ENCODE peak calls at places on chromosomes 5 and 9, in six cellular contexts. One of them, this sample, is unnamed.

GRCh38 chr5:148248894-148249293 is 10.6 kb downstream of the MARCOL start:
- DNase-seq in MM.1S: no peak
- DNase-seq in GM12878: no peak
- DNase-seq in mammary epithelial cell: peak
- DNase-seq in CD8-positive, alpha-beta T cell: no peak
- DNase-seq in heart right ventricle: no peak
- DNase-seq in this sample: no peak

GRCh38 chr5:93381057-93381456 is 200.0 kb downstream of the NR2F1-AS1 start:
- DNase-seq in MM.1S: no peak
- DNase-seq in GM12878: no peak
- DNase-seq in mammary epithelial cell: no peak
- DNase-seq in CD8-positive, alpha-beta T cell: no peak
- DNase-seq in heart right ventricle: no peak
- DNase-seq in this sample: no peak

GRCh38 chr9:94147776-94148175 is 63.5 kb downstream of the PTPDC1 start:
- DNase-seq in MM.1S: no peak
- DNase-seq in GM12878: no peak
- DNase-seq in mammary epithelial cell: no peak
- DNase-seq in CD8-positive, alpha-beta T cell: no peak
- DNase-seq in heart right ventricle: no peak
- DNase-seq in this sample: no peak

GRCh38 chr9:92724528-92725265 is 39.9 kb downstream of the BICD2 start:
- DNase-seq in MM.1S: no peak
- DNase-seq in GM12878: no peak
- DNase-seq in mammary epithelial cell: no peak
- DNase-seq in CD8-positive, alpha-beta T cell: no peak
- DNase-seq in heart right ventricle: no peak
- DNase-seq in this sample: no peak

GRCh38 chr5:81165493-81166119 is 67.5 kb upstream of the CKMT2 start:
- DNase-seq in MM.1S: peak
- DNase-seq in GM12878: no peak
- DNase-seq in mammary epithelial cell: peak
- DNase-seq in CD8-positive, alpha-beta T cell: peak
- DNase-seq in heart right ventricle: peak
- DNase-seq in this sample: peak

GRCh38 chr5:131848662-131849061 is 51.8 kb upstream of the FNIP1 start:
- DNase-seq in MM.1S: no peak
- DNase-seq in GM12878: no peak
- DNase-seq in mammary epithelial cell: no peak
- DNase-seq in CD8-positive, alpha-beta T cell: no peak
- DNase-seq in heart right ventricle: no peak
- DNase-seq in this sample: no peak

GRCh38 chr5:142826741-142827492 is 56.7 kb downstream of the ARHGAP26 start:
- DNase-seq in MM.1S: no peak
- DNase-seq in GM12878: no peak
- DNase-seq in mammary epithelial cell: peak
- DNase-seq in CD8-positive, alpha-beta T cell: peak
- DNase-seq in heart right ventricle: no peak
- DNase-seq in this sample: peak

GRCh38 chr9:33467526-33467925 is 6.2 kb downstream of the NOL6 start:
- DNase-seq in MM.1S: no peak
- DNase-seq in GM12878: no peak
- DNase-seq in mammary epithelial cell: no peak
- DNase-seq in CD8-positive, alpha-beta T cell: no peak
- DNase-seq in heart right ventricle: no peak
- DNase-seq in this sample: no peak

GRCh38 chr9:13478637-13479036 is 199.1 kb upstream of the MPDZ start:
- DNase-seq in MM.1S: no peak
- DNase-seq in GM12878: no peak
- DNase-seq in mammary epithelial cell: no peak
- DNase-seq in CD8-positive, alpha-beta T cell: no peak
- DNase-seq in heart right ventricle: no peak
- DNase-seq in this sample: no peak

GRCh38 chr5:56981906-56982305 is 30.0 kb upstream of the MIER3 start:
- DNase-seq in MM.1S: no peak
- DNase-seq in GM12878: no peak
- DNase-seq in mammary epithelial cell: no peak
- DNase-seq in CD8-positive, alpha-beta T cell: no peak
- DNase-seq in heart right ventricle: no peak
- DNase-seq in this sample: no peak

GRCh38 chr5:119220576-119221197 is 135.1 kb upstream of the TNFAIP8 start:
- DNase-seq in MM.1S: no peak
- DNase-seq in GM12878: no peak
- DNase-seq in mammary epithelial cell: no peak
- DNase-seq in CD8-positive, alpha-beta T cell: no peak
- DNase-seq in heart right ventricle: no peak
- DNase-seq in this sample: no peak

GRCh38 chr5:109511980-109512744 is 102.4 kb upstream of the PJA2 start:
- DNase-seq in MM.1S: no peak
- DNase-seq in GM12878: no peak
- DNase-seq in mammary epithelial cell: no peak
- DNase-seq in CD8-positive, alpha-beta T cell: no peak
- DNase-seq in heart right ventricle: no peak
- DNase-seq in this sample: no peak

GRCh38 chr9:136088939-136089696 is 6.0 kb downstream of the NACC2 start:
- DNase-seq in MM.1S: no peak
- DNase-seq in GM12878: no peak
- DNase-seq in mammary epithelial cell: no peak
- DNase-seq in CD8-positive, alpha-beta T cell: no peak
- DNase-seq in heart right ventricle: peak
- DNase-seq in this sample: no peak

GRCh38 chr9:35814106-35814840 is 569 bp downstream of the HINT2 start:
- DNase-seq in MM.1S: peak
- DNase-seq in GM12878: no peak
- DNase-seq in mammary epithelial cell: peak
- DNase-seq in CD8-positive, alpha-beta T cell: peak
- DNase-seq in heart right ventricle: peak
- DNase-seq in this sample: peak
- TF ChIP-seq CTCF in MM.1S: peak
- TF ChIP-seq CTCF in GM12878: peak
- TF ChIP-seq CTCF in mammary epithelial cell: peak
- TF ChIP-seq CTCF in CD8-positive, alpha-beta T cell: no peak
- TF ChIP-seq CTCF in heart right ventricle: no peak
- TF ChIP-seq CTCF in this sample: peak

DNA sequence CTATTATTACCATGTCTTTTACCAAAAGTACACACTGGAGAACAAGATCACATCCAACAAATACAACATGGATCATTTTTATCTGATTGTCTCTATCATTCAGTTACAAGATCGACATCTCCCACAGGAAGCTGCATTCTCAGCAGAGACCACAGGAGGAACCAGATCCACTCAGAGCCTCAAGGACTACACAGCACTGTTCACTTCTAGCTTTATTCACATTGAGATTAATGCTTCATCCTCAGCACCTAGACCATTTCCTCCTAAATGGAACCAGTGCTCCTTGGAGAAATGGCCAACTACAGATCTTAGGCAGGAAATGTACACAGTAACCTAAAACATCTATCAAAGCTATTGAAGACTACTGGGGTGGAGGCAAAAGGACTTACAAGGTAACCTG is 13.3 kb upstream of the C5orf15 start:
- DNase-seq in MM.1S: no peak
- DNase-seq in GM12878: no peak
- DNase-seq in mammary epithelial cell: no peak
- DNase-seq in CD8-positive, alpha-beta T cell: no peak
- DNase-seq in heart right ventricle: no peak
- DNase-seq in this sample: no peak
- TF ChIP-seq CTCF in MM.1S: no peak
- TF ChIP-seq CTCF in GM12878: no peak
- TF ChIP-seq CTCF in mammary epithelial cell: no peak
- TF ChIP-seq CTCF in CD8-positive, alpha-beta T cell: no peak
- TF ChIP-seq CTCF in heart right ventricle: no peak
- TF ChIP-seq CTCF in this sample: no peak

GRCh38 chr5:78127875-78128274 is 166.6 kb downstream of the AP3B1 start:
- DNase-seq in MM.1S: no peak
- DNase-seq in GM12878: no peak
- DNase-seq in mammary epithelial cell: no peak
- DNase-seq in CD8-positive, alpha-beta T cell: no peak
- DNase-seq in heart right ventricle: no peak
- DNase-seq in this sample: no peak
- TF ChIP-seq CTCF in MM.1S: no peak
- TF ChIP-seq CTCF in GM12878: peak
- TF ChIP-seq CTCF in mammary epithelial cell: peak
- TF ChIP-seq CTCF in CD8-positive, alpha-beta T cell: no peak
- TF ChIP-seq CTCF in heart right ventricle: no peak
- TF ChIP-seq CTCF in this sample: peak

DNA sequence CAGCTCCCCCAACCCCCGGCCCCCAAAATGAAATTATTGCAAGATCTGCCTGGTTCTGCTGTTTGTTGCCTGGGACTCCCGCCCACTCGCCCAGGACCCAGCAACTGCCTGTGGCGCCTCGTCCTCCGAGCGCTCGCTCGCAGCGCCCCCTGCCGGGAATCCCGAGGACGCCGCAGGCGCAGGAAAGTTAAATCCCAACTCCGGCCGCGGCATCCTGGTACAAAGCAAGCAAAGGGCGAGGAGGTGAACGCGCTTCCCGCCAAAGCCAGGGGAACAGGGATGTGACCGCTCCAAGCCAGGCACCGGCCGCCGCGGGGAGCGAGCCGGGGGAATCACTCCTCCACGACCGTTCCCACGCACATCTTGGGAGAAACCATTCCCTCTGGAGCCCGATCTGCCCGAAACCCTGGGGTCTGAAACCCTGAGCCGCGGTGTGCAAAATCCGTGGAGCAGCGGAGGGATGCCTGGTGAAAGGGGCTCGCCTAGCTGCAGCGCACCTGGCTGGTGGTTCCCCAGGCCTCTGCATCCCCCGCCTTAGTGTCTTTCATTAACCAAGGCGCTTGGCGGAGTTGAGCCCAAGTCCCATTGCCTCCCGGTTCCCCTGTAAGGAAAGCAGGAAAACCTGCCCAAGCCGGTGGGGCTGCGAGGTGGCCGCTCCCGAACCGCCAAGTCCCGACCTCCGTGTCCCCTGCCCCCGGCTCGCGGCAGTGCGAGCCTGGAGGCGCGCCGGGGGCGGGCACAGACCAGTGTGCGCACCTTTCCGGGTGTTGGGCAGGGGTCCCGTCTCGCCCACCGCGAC is 1.2 kb downstream of the SEMA5A start:
- DNase-seq in MM.1S: peak
- DNase-seq in GM12878: no peak
- DNase-seq in mammary epithelial cell: peak
- DNase-seq in CD8-positive, alpha-beta T cell: peak
- DNase-seq in heart right ventricle: peak
- DNase-seq in this sample: peak
- TF ChIP-seq CTCF in MM.1S: peak
- TF ChIP-seq CTCF in GM12878: peak
- TF ChIP-seq CTCF in mammary epithelial cell: peak
- TF ChIP-seq CTCF in CD8-positive, alpha-beta T cell: no peak
- TF ChIP-seq CTCF in heart right ventricle: peak
- TF ChIP-seq CTCF in this sample: peak

GRCh38 chr5:60959156-60959555 is 14.2 kb downstream of the NDUFAF2 start:
- DNase-seq in MM.1S: peak
- DNase-seq in GM12878: no peak
- DNase-seq in mammary epithelial cell: peak
- DNase-seq in CD8-positive, alpha-beta T cell: no peak
- DNase-seq in heart right ventricle: no peak
- DNase-seq in this sample: peak
- TF ChIP-seq CTCF in MM.1S: peak
- TF ChIP-seq CTCF in GM12878: no peak
- TF ChIP-seq CTCF in mammary epithelial cell: peak
- TF ChIP-seq CTCF in CD8-positive, alpha-beta T cell: peak
- TF ChIP-seq CTCF in heart right ventricle: no peak
- TF ChIP-seq CTCF in this sample: peak

This sample was measured in MCF 10A.